ENCODE peak calls at places on chromosome 5, in seven cellular contexts. One of them, this sample, is unnamed.
A peak's percentile ranks its signal among the peaks of the same experiment; 100 is the strongest.

GRCh38 chr5:166883016-166883415 is 1408.4 kb upstream of the WWC1 start:
- DNase-seq in IMR-90: no peak
- DNase-seq in heart left ventricle: no peak
- DNase-seq in lower leg skin: no peak
- DNase-seq in A549: peak; percentile 40
- DNase-seq in HCT116: no peak
- DNase-seq in ovary: no peak
- DNase-seq in this sample: no peak

GRCh38 chr5:29845206-29845605 is 1348.3 kb upstream of the CDH6 start:
- DNase-seq in IMR-90: no peak
- DNase-seq in heart left ventricle: no peak
- DNase-seq in lower leg skin: no peak
- DNase-seq in A549: no peak
- DNase-seq in HCT116: no peak
- DNase-seq in ovary: no peak
- DNase-seq in this sample: no peak

GRCh38 chr5:74296685-74297084 is 343.8 kb downstream of the ENC1 start:
- DNase-seq in IMR-90: peak; percentile 66
- DNase-seq in heart left ventricle: peak; percentile 23
- DNase-seq in lower leg skin: no peak
- DNase-seq in A549: no peak
- DNase-seq in HCT116: no peak
- DNase-seq in ovary: peak; percentile 35
- DNase-seq in this sample: peak; percentile 21

GRCh38 chr5:44974813-44975212 is 166.1 kb downstream of the MRPS30 start:
- DNase-seq in IMR-90: no peak
- DNase-seq in heart left ventricle: no peak
- DNase-seq in lower leg skin: no peak
- DNase-seq in A549: no peak
- DNase-seq in HCT116: no peak
- DNase-seq in ovary: no peak
- DNase-seq in this sample: no peak

GRCh38 chr5:177301503-177302165 is 1.9 kb downstream of the RAB24 start:
- DNase-seq in IMR-90: no peak
- DNase-seq in heart left ventricle: no peak
- DNase-seq in lower leg skin: peak; percentile 92
- DNase-seq in A549: no peak
- DNase-seq in HCT116: no peak
- DNase-seq in ovary: no peak
- DNase-seq in this sample: peak; percentile 89

GRCh38 chr5:89572696-89573095 is 689.7 kb upstream of the MEF2C start:
- DNase-seq in IMR-90: peak; percentile 72
- DNase-seq in heart left ventricle: no peak
- DNase-seq in lower leg skin: no peak
- DNase-seq in A549: no peak
- DNase-seq in HCT116: no peak
- DNase-seq in ovary: no peak
- DNase-seq in this sample: no peak

GRCh38 chr5:109191153-109191558 is 218.6 kb downstream of the PJA2 start:
- DNase-seq in IMR-90: peak; percentile 64
- DNase-seq in heart left ventricle: no peak
- DNase-seq in lower leg skin: no peak
- DNase-seq in A549: peak; percentile 34
- DNase-seq in HCT116: peak; percentile 64
- DNase-seq in ovary: no peak
- DNase-seq in this sample: no peak

GRCh38 chr5:144198386-144198785 is 27.7 kb downstream of the KCTD16 start:
- DNase-seq in IMR-90: peak; percentile 70
- DNase-seq in heart left ventricle: no peak
- DNase-seq in lower leg skin: no peak
- DNase-seq in A549: peak; percentile 91
- DNase-seq in HCT116: no peak
- DNase-seq in ovary: no peak
- DNase-seq in this sample: no peak

GRCh38 chr5:71884926-71885325 is 165.9 kb downstream of the CARTPT start:
- DNase-seq in IMR-90: no peak
- DNase-seq in heart left ventricle: no peak
- DNase-seq in lower leg skin: no peak
- DNase-seq in A549: no peak
- DNase-seq in HCT116: no peak
- DNase-seq in ovary: no peak
- DNase-seq in this sample: no peak

GRCh38 chr5:140358738-140359310 is 1.2 kb upstream of the SLC4A9 start:
- DNase-seq in IMR-90: peak; percentile 51
- DNase-seq in heart left ventricle: no peak
- DNase-seq in lower leg skin: no peak
- DNase-seq in A549: peak; percentile 51
- DNase-seq in HCT116: no peak
- DNase-seq in ovary: no peak
- DNase-seq in this sample: no peak

GRCh38 chr5:145776886-145777285 is 58.3 kb downstream of the PRELID2 start:
- DNase-seq in IMR-90: peak; percentile 62
- DNase-seq in heart left ventricle: no peak
- DNase-seq in lower leg skin: no peak
- DNase-seq in A549: no peak
- DNase-seq in HCT116: no peak
- DNase-seq in ovary: no peak
- DNase-seq in this sample: no peak

GRCh38 chr5:34721359-34721758 is 65.2 kb downstream of the RAI14 start:
- DNase-seq in IMR-90: peak; percentile 40
- DNase-seq in heart left ventricle: no peak
- DNase-seq in lower leg skin: no peak
- DNase-seq in A549: no peak
- DNase-seq in HCT116: no peak
- DNase-seq in ovary: no peak
- DNase-seq in this sample: no peak

GRCh38 chr5:35971186-35971877 is 19.9 kb downstream of the UGT3A1 start:
- DNase-seq in IMR-90: no peak
- DNase-seq in heart left ventricle: no peak
- DNase-seq in lower leg skin: no peak
- DNase-seq in A549: no peak
- DNase-seq in HCT116: no peak
- DNase-seq in ovary: no peak
- DNase-seq in this sample: no peak

GRCh38 chr5:65742565-65743231 is 20.7 kb downstream of the NLN start:
- DNase-seq in IMR-90: peak; percentile 91
- DNase-seq in heart left ventricle: no peak
- DNase-seq in lower leg skin: no peak
- DNase-seq in A549: peak; percentile 60
- DNase-seq in HCT116: peak; percentile 45
- DNase-seq in ovary: no peak
- DNase-seq in this sample: no peak

GRCh38 chr5:150175536-150175935 is 9.0 kb downstream of the CDX1 start:
- DNase-seq in IMR-90: peak; percentile 25
- DNase-seq in heart left ventricle: no peak
- DNase-seq in lower leg skin: no peak
- DNase-seq in A549: peak; percentile 53
- DNase-seq in HCT116: peak; percentile 19
- DNase-seq in ovary: no peak
- DNase-seq in this sample: no peak

GRCh38 chr5:82150562-82150961 is 127.6 kb downstream of the RPS23 start:
- DNase-seq in IMR-90: no peak
- DNase-seq in heart left ventricle: no peak
- DNase-seq in lower leg skin: no peak
- DNase-seq in A549: no peak
- DNase-seq in HCT116: no peak
- DNase-seq in ovary: no peak
- DNase-seq in this sample: no peak

GRCh38 chr5:151222769-151223446 is 984 bp downstream of the CCDC69 start:
- DNase-seq in IMR-90: no peak
- DNase-seq in heart left ventricle: peak; percentile 67
- DNase-seq in lower leg skin: no peak
- DNase-seq in A549: peak; percentile 13
- DNase-seq in HCT116: no peak
- DNase-seq in ovary: peak; percentile 41
- DNase-seq in this sample: peak; percentile 9

GRCh38 chr5:34598177-34598794 is 57.8 kb upstream of the RAI14 start:
- DNase-seq in IMR-90: peak; percentile 96
- DNase-seq in heart left ventricle: no peak
- DNase-seq in lower leg skin: no peak
- DNase-seq in A549: peak; percentile 85
- DNase-seq in HCT116: peak; percentile 35
- DNase-seq in ovary: no peak
- DNase-seq in this sample: no peak

GRCh38 chr5:172595591-172596455 is 45.2 kb upstream of the NEURL1B start:
- DNase-seq in IMR-90: no peak
- DNase-seq in heart left ventricle: no peak
- DNase-seq in lower leg skin: no peak
- DNase-seq in A549: no peak
- DNase-seq in HCT116: no peak
- DNase-seq in ovary: peak; percentile 13
- DNase-seq in this sample: no peak

GRCh38 chr5:27962201-27962600 is 923.8 kb upstream of the CDH9 start:
- DNase-seq in IMR-90: no peak
- DNase-seq in heart left ventricle: no peak
- DNase-seq in lower leg skin: no peak
- DNase-seq in A549: no peak
- DNase-seq in HCT116: no peak
- DNase-seq in ovary: no peak
- DNase-seq in this sample: no peak

GRCh38 chr5:178312900-178313299 is 80.3 kb upstream of the PHYKPL start:
- DNase-seq in IMR-90: no peak
- DNase-seq in heart left ventricle: no peak
- DNase-seq in lower leg skin: no peak
- DNase-seq in A549: no peak
- DNase-seq in HCT116: no peak
- DNase-seq in ovary: no peak
- DNase-seq in this sample: no peak

DNA sequence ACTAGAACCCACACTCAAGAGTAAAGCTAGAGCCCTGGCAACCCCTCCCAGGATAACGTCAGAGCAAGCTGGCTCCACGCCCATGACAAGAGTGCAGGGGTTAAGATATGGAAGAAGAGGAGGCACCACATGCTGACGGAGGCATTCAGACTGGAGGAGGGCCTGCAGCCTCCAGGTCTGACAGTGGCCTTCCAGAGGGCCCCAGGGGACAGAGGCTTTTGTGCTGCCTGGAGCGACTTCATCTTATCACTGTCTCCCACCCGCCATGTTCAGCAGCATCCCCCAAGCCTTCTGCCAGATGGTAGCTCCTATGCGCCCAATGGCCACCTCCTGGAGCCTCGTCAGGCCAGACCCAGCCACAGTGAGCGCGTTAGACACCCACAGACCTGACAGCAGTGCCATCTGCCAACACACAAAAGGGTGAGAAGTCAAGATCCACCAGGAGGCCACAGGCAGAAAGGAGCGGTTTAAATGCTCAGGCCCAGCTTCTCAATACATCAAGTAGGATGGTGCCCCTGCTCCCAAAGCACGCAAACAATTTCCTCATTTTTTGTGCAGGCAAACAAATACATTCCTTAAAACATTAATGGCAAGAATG is 65.8 kb downstream of the C5orf15 start:
- DNase-seq in IMR-90: no peak
- DNase-seq in heart left ventricle: no peak
- DNase-seq in lower leg skin: no peak
- DNase-seq in A549: no peak
- DNase-seq in HCT116: no peak
- DNase-seq in ovary: no peak
- DNase-seq in this sample: no peak
- TF ChIP-seq POLR2A in IMR-90: no peak
- TF ChIP-seq POLR2A in heart left ventricle: no peak
- TF ChIP-seq POLR2A in lower leg skin: no peak
- TF ChIP-seq POLR2A in A549: no peak
- TF ChIP-seq POLR2A in HCT116: no peak
- TF ChIP-seq POLR2A in ovary: no peak
- TF ChIP-seq POLR2A in this sample: no peak

GRCh38 chr5:1200495-1201326 is 684 bp upstream of the SLC6A19 start:
- DNase-seq in IMR-90: no peak
- DNase-seq in heart left ventricle: no peak
- DNase-seq in lower leg skin: no peak
- DNase-seq in A549: no peak
- DNase-seq in HCT116: no peak
- DNase-seq in ovary: no peak
- DNase-seq in this sample: no peak

GRCh38 chr5:1197876-1198666 is 3.3 kb upstream of the SLC6A19 start:
- DNase-seq in IMR-90: no peak
- DNase-seq in heart left ventricle: no peak
- DNase-seq in lower leg skin: no peak
- DNase-seq in A549: no peak
- DNase-seq in HCT116: no peak
- DNase-seq in ovary: no peak
- DNase-seq in this sample: no peak

GRCh38 chr5:1199340-1199648 is 2.1 kb upstream of the SLC6A19 start:
- DNase-seq in IMR-90: no peak
- DNase-seq in heart left ventricle: no peak
- DNase-seq in lower leg skin: no peak
- DNase-seq in A549: no peak
- DNase-seq in HCT116: no peak
- DNase-seq in ovary: no peak
- DNase-seq in this sample: no peak

GRCh38 chr5:1201327-1202025 is at the start of gene SLC6A19:
- DNase-seq in IMR-90: no peak
- DNase-seq in heart left ventricle: no peak
- DNase-seq in lower leg skin: no peak
- DNase-seq in A549: no peak
- DNase-seq in HCT116: no peak
- DNase-seq in ovary: no peak
- DNase-seq in this sample: no peak

GRCh38 chr5:1199649-1200494 is 1.5 kb upstream of the SLC6A19 start:
- DNase-seq in IMR-90: no peak
- DNase-seq in heart left ventricle: no peak
- DNase-seq in lower leg skin: no peak
- DNase-seq in A549: no peak
- DNase-seq in HCT116: no peak
- DNase-seq in ovary: no peak
- DNase-seq in this sample: no peak
- TF ChIP-seq POLR2A in IMR-90: no peak
- TF ChIP-seq POLR2A in heart left ventricle: no peak
- TF ChIP-seq POLR2A in lower leg skin: no peak
- TF ChIP-seq POLR2A in A549: no peak
- TF ChIP-seq POLR2A in HCT116: no peak
- TF ChIP-seq POLR2A in ovary: no peak
- TF ChIP-seq POLR2A in this sample: no peak

DNA sequence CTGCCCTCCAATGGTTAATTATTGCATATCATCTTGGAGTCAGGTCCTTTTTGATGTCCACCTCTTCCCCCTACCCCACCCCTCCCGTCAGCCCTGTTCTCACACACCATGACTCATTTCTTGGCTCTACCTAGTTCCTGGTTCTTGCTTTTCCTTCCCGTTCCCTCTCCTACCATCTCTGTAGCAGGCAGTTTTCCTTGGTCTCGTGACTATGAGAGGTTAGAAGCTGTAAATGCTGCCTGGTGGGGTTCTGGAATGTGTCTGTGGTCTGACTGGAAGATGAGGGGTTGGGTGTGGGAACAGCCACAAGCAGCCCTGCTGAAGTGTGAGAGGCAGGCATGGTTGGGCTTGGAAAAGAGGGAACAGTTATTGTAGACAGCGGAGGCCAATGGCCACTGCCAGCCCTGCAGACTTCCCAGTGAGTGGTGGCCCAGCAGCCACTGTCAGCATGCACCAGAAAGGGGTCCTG is 18.2 kb downstream of the SLC22A5 start:
- DNase-seq in IMR-90: peak; percentile 99
- DNase-seq in heart left ventricle: peak; percentile 49
- DNase-seq in lower leg skin: peak; percentile 89
- DNase-seq in A549: peak; percentile 84
- DNase-seq in HCT116: peak; percentile 81
- DNase-seq in ovary: peak; percentile 56
- DNase-seq in this sample: peak; percentile 82
- TF ChIP-seq POLR2A in IMR-90: no peak
- TF ChIP-seq POLR2A in heart left ventricle: no peak
- TF ChIP-seq POLR2A in lower leg skin: no peak
- TF ChIP-seq POLR2A in A549: no peak
- TF ChIP-seq POLR2A in HCT116: no peak
- TF ChIP-seq POLR2A in ovary: peak; percentile 16
- TF ChIP-seq POLR2A in this sample: no peak

GRCh38 chr5:96875805-96876291 is 452 bp upstream of the ERAP2 start:
- DNase-seq in IMR-90: no peak
- DNase-seq in heart left ventricle: no peak
- DNase-seq in lower leg skin: no peak
- DNase-seq in A549: no peak
- DNase-seq in HCT116: no peak
- DNase-seq in ovary: no peak
- DNase-seq in this sample: no peak
- TF ChIP-seq POLR2A in IMR-90: no peak
- TF ChIP-seq POLR2A in heart left ventricle: no peak
- TF ChIP-seq POLR2A in lower leg skin: no peak
- TF ChIP-seq POLR2A in A549: no peak
- TF ChIP-seq POLR2A in HCT116: no peak
- TF ChIP-seq POLR2A in ovary: no peak
- TF ChIP-seq POLR2A in this sample: no peak